ENCODE peak calls at places on chromosomes 1 and 21, in nine cellular contexts. M is HCT116, R is K562, O is transverse colon, B is breast epithelium, T is suprapubic skin, D is stomach, G is endothelial cell of umbilical vein, I is spleen. A is an unnamed sample.

GRCh38 chr1:224615861-224616760 is at the start of gene CNIH3:
- DNase-seq in M (no peak), R (no peak), O (no peak), B (no peak), T (no peak), D (peak; percentile 53), G (no peak), I (peak; percentile 72), A (peak; percentile 23)

GRCh38 chr1:75908717-75909152 is 23.5 kb downstream of the ASB17 start:
- DNase-seq in M (peak; percentile 40), R (no peak), O (no peak), B (no peak), T (no peak), D (no peak), G (peak; percentile 60), I (no peak), A (no peak)

GRCh38 chr1:214547747-214548146 is 3.7 kb downstream of the PTPN14 start:
- DNase-seq in M (no peak), R (no peak), O (no peak), B (no peak), T (no peak), D (no peak), G (peak; percentile 64), I (no peak), A (no peak)

GRCh38 chr1:72119491-72119890 is 162.8 kb downstream of the NEGR1 start:
- DNase-seq in M (no peak), R (no peak), O (no peak), B (no peak), T (no peak), D (no peak), G (no peak), I (no peak), A (no peak)

GRCh38 chr21:42486551-42486950 is 9.5 kb downstream of the RSPH1 start:
- DNase-seq in M (no peak), R (no peak), O (no peak), B (no peak), T (peak; percentile 37), D (no peak), G (no peak), I (no peak), A (no peak)

GRCh38 chr1:209756608-209757445 is 974 bp downstream of the TRAF3IP3 start:
- DNase-seq in M (no peak), R (no peak), O (peak; percentile 29), B (no peak), T (peak; percentile 76), D (peak; percentile 41), G (no peak), I (peak; percentile 88), A (no peak)

GRCh38 chr1:22229374-22229773 is 86.5 kb upstream of the WNT4 start:
- DNase-seq in M (no peak), R (no peak), O (no peak), B (no peak), T (no peak), D (no peak), G (peak; percentile 4), I (no peak), A (no peak)

GRCh38 chr1:169348356-169349036 is 19.1 kb downstream of the NME7 start:
- DNase-seq in M (peak; percentile 57), R (no peak), O (no peak), B (no peak), T (no peak), D (no peak), G (peak; percentile 74), I (no peak), A (peak; percentile 12)

GRCh38 chr1:113874017-113874879 is 2.7 kb upstream of the PTPN22 start:
- DNase-seq in M (peak; percentile 41), R (peak; percentile 45), O (peak; percentile 49), B (no peak), T (no peak), D (no peak), G (peak; percentile 32), I (no peak), A (no peak)

GRCh38 chr1:2628191-2628932 is 4.5 kb downstream of the MMEL1 start:
- DNase-seq in M (no peak), R (no peak), O (no peak), B (no peak), T (no peak), D (no peak), G (no peak), I (peak; percentile 61), A (no peak)

GRCh38 chr21:16305686-16306085 is 575.9 kb downstream of the USP25 start:
- DNase-seq in M (no peak), R (no peak), O (no peak), B (no peak), T (no peak), D (no peak), G (peak; percentile 85), I (no peak), A (no peak)

GRCh38 chr1:20371411-20371810 is 80.7 kb downstream of the VWA5B1 start:
- DNase-seq in M (no peak), R (no peak), O (no peak), B (no peak), T (no peak), D (no peak), G (no peak), I (peak; percentile 24), A (no peak)

GRCh38 chr1:20372676-20373075 is 82.0 kb downstream of the VWA5B1 start:
- DNase-seq in M (no peak), R (no peak), O (no peak), B (no peak), T (no peak), D (no peak), G (no peak), I (no peak), A (no peak)

GRCh38 chr1:20371883-20372282 is 81.2 kb downstream of the VWA5B1 start:
- DNase-seq in M (no peak), R (no peak), O (no peak), B (no peak), T (no peak), D (no peak), G (no peak), I (no peak), A (no peak)

GRCh38 chr1:20373764-20374163 is 83.1 kb downstream of the VWA5B1 start:
- DNase-seq in M (no peak), R (no peak), O (no peak), B (no peak), T (no peak), D (no peak), G (no peak), I (no peak), A (no peak)

DNA sequence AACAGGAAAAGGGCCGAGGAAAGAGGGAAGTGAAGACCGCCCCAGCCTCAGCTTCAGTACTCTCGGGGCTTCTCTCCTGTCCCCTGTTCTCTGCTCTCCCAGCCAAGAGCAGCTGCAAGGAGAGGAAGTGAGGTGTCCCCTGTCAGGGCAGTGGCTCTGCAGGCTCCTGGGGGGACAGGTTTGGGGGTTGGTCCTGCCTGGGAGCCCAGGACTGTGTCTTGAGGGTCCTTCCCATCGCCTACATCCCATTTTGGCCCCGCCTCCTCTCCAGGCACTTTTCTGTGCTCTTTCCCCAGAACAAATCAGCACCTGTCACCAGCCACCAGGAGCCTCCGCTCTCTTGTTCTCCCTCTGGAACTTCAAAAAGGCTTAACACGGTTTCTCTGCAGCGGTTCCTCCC is 82.6 kb downstream of the VWA5B1 start:
- DNase-seq in M (no peak), R (no peak), O (no peak), B (no peak), T (no peak), D (no peak), G (no peak), I (peak; percentile 19), A (no peak)
- H3K4me1 ChIP-seq in M (peaks cover 24% of the 10 kb centered on the region), R (no peaks in the 10 kb centered on the region), O (no peaks in the 10 kb centered on the region), B (no peaks in the 10 kb centered on the region), T (no peaks in the 10 kb centered on the region), D (no peaks in the 10 kb centered on the region), G (no peaks in the 10 kb centered on the region), I (no peaks in the 10 kb centered on the region), A (no peaks in the 10 kb centered on the region)

DNA sequence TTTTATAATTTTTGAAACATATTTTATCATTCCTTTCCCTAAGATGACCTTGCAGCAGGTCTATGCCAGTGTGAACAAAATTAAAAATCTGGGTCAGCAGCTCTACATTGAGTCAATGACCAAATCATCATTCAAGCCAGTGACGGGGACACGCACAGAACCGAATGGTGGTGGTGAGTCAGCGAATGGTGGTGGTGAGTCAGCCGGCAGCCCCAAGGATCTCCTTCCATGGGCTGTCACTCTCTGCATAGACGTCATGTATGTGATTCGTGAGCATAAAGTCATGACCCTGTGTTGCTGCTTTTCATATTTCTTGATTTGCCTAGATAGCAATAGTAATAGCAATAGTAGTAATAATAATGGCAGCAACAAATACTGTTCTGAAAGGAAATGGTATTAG is 26.3 kb downstream of the PER3 start:
- DNase-seq in M (peak; percentile 64), R (peak; percentile 51), O (no peak), B (no peak), T (no peak), D (no peak), G (peak; percentile 44), I (no peak), A (no peak)
- TF ChIP-seq POLR2AphosphoS5 in M (no peak), R (no peak), O (no peak), B (no peak), T (no peak), D (no peak), G (no peak), I (no peak), A (no peak)

DNA sequence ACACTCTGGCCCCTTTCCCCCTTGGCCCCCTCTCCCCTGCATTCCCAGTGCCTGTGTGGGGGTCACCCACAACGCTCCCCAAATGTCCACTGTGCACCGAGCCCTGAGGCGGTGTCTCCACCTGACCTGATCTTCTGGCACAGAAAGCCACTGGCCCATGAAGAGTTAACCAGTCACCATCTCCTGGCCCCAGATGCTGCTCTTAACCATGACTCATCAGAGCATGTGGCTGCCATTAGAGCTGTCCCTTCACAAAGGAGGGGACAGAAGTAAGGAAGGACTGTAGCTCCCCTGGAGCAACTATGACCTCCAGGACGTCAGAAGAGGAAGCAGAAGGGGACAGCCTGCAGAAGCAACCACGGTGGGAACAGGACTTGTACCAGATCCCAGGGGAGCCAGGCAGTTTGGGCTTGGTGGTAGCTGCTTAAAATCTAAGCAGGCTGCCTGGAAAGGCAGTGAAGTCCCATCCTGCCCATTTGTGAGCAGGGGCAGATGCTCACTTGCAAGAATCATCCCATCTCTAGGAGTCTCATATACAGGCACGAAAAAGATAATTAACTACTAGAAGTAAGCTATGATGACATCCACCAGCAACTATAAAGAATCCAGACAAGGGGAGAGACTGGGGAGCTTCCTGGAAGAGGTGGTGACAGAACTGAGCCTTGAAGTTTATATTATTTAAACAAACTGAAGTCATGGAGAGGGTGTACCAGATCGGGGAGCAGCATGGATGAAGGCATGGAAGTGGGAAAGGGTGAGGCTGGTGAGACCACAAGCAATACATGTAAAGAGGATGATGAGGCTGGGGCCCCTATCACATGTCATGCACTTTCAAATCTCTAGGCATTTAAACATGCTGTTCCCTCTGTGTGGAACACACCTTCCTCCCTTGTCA is 1.1 kb upstream of the TTC39A start:
- DNase-seq in M (peak; percentile 55), R (peak; percentile 93), O (peak; percentile 52), B (no peak), T (peak; percentile 70), D (peak; percentile 50), G (peak; percentile 41), I (no peak), A (peak; percentile 49)
- TF ChIP-seq POLR2A in M (peak; percentile 42), R (peak; percentile 86), O (peak; percentile 18), B (no peak), T (no peak), D (no peak), G (no peak), I (no peak), A (no peak)

DNA sequence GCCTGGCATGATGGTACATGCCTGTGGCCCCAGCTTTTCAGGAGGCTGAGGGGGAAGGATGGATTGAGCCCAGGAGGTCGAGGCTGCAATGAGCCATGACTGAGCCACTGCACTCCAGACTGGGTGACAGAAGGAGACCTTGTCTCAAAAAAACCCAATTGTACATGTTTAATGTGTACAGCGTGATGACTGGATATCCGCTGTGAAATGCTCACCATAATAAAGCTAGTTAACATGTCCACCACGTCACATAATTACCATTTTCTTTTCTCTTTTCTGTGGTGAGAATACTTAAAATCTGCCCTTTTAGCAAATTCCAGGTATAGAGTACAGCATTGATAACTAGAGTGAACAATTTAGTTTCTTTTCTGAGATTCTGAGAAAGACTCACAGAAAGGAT is 24.0 kb downstream of the TMPRSS2 start:
- DNase-seq in M (no peak), R (no peak), O (no peak), B (no peak), T (no peak), D (no peak), G (no peak), I (peak; percentile 31), A (no peak)
- H3K4me1 ChIP-seq in M (no peaks in the 10 kb centered on the region), R (no peaks in the 10 kb centered on the region), O (peaks cover 23% of the 10 kb centered on the region), B (peaks cover 4% of the 10 kb centered on the region), T (peaks cover 4% of the 10 kb centered on the region), D (peaks cover 74% of the 10 kb centered on the region), G (no peaks in the 10 kb centered on the region), I (no peaks in the 10 kb centered on the region), A (no peaks in the 10 kb centered on the region)

A was measured in prostate gland.